ENCODE peak calls at places on chromosome 19, in five cellular contexts. F is endothelial cell; N is foreskin fibroblast; I is effector memory CD8-positive, alpha-beta T cell; X is gastrocnemius medialis. Z is an unnamed sample.

GRCh38 chr19:18770663-18771327 is 20.3 kb downstream of the COMP start:
- DNase-seq in F (no peak), N (peak; percentile 18), I (no peak), X (no peak), Z (no peak)

GRCh38 chr19:42271861-42272534 is 2.9 kb downstream of the CIC start:
- DNase-seq in F (no peak), N (no peak), I (no peak), X (no peak), Z (no peak)

GRCh38 chr19:39544201-39544903 is 4.4 kb upstream of the EID2 start:
- DNase-seq in F (no peak), N (peak; percentile 35), I (no peak), X (no peak), Z (no peak)

GRCh38 chr19:6065685-6066365 is 44.5 kb downstream of the RFX2 start:
- DNase-seq in F (peak; percentile 37), N (no peak), I (peak; percentile 44), X (no peak), Z (no peak)

GRCh38 chr19:42089772-42090171 is 13.8 kb downstream of the ZNF574 start:
- DNase-seq in F (no peak), N (no peak), I (no peak), X (no peak), Z (no peak)

GRCh38 chr19:42313096-42313839 is at the start of gene TMEM145:
- DNase-seq in F (peak; percentile 53), N (peak; percentile 73), I (no peak), X (no peak), Z (peak; percentile 69)

GRCh38 chr19:49073514-49074378 is 1.2 kb upstream of the KCNA7 start:
- DNase-seq in F (no peak), N (no peak), I (no peak), X (peak; percentile 47), Z (peak; percentile 48)

GRCh38 chr19:50854636-50855410 is at the start of gene KLK3:
- DNase-seq in F (no peak), N (no peak), I (no peak), X (no peak), Z (no peak)

GRCh38 chr19:56538761-56539263 is at the start of gene ZFP28:
- DNase-seq in F (no peak), N (no peak), I (no peak), X (no peak), Z (no peak)

GRCh38 chr19:58085348-58085875 is 12.6 kb downstream of the ZSCAN18 start:
- DNase-seq in F (no peak), N (no peak), I (no peak), X (no peak), Z (no peak)

GRCh38 chr19:34209726-34210125 is 37.4 kb downstream of the LSM14A start:
- DNase-seq in F (no peak), N (no peak), I (no peak), X (no peak), Z (no peak)

GRCh38 chr19:46481187-46481586 is 9.8 kb upstream of the PNMA8A start:
- DNase-seq in F (no peak), N (peak; percentile 61), I (no peak), X (no peak), Z (no peak)

GRCh38 chr19:17681505-17682125 is 6.5 kb downstream of the UNC13A start:
- DNase-seq in F (peak; percentile 65), N (peak; percentile 72), I (peak; percentile 40), X (no peak), Z (no peak)

GRCh38 chr19:11422163-11423068 is 3.3 kb upstream of the RGL3 start:
- DNase-seq in F (peak; percentile 39), N (peak; percentile 70), I (peak; percentile 63), X (peak; percentile 52), Z (peak; percentile 24)

GRCh38 chr19:5621311-5621944 is 1.1 kb downstream of the SAFB2 start:
- DNase-seq in F (no peak), N (peak; percentile 36), I (no peak), X (no peak), Z (no peak)

GRCh38 chr19:15463865-15464371 is 426 bp downstream of the RASAL3 start:
- DNase-seq in F (no peak), N (no peak), I (peak; percentile 68), X (no peak), Z (no peak)

GRCh38 chr19:46748325-46749109 is 2.3 kb upstream of the STRN4 start:
- DNase-seq in F (peak; percentile 86), N (peak; percentile 79), I (peak; percentile 78), X (no peak), Z (peak; percentile 60)

GRCh38 chr19:29676586-29676985 is 11.3 kb downstream of the PLEKHF1 start:
- DNase-seq in F (no peak), N (no peak), I (no peak), X (peak; percentile 62), Z (no peak)

GRCh38 chr19:39438270-39438934 is 2.7 kb upstream of the RPS16 start:
- DNase-seq in F (no peak), N (peak; percentile 74), I (no peak), X (no peak), Z (no peak)

GRCh38 chr19:495047-495439 is 1.2 kb upstream of the MADCAM1 start:
- DNase-seq in F (no peak), N (no peak), I (no peak), X (no peak), Z (no peak)

GRCh38 chr19:5823579-5824281 is 15.8 kb downstream of the FUT6 start:
- DNase-seq in F (no peak), N (peak; percentile 15), I (no peak), X (no peak), Z (peak; percentile 35)

GRCh38 chr19:20238025-20238623 is 71.1 kb downstream of the ZNF486 start:
- DNase-seq in F (peak; percentile 92), N (peak; percentile 91), I (peak; percentile 87), X (peak; percentile 49), Z (peak; percentile 85)

GRCh38 chr19:40175820-40176219 is 15.4 kb upstream of the MAP3K10 start:
- DNase-seq in F (no peak), N (no peak), I (no peak), X (no peak), Z (no peak)

GRCh38 chr19:1825909-1826556 is 14.0 kb upstream of the ATP8B3 start:
- DNase-seq in F (peak; percentile 84), N (peak; percentile 84), I (peak; percentile 80), X (no peak), Z (peak; percentile 77)

GRCh38 chr19:16262618-16263017 is 62.0 kb upstream of the KLF2 start:
- DNase-seq in F (no peak), N (no peak), I (no peak), X (no peak), Z (no peak)

GRCh38 chr19:3131168-3131567 is 4.7 kb upstream of the GNA15 start:
- DNase-seq in F (no peak), N (no peak), I (no peak), X (no peak), Z (no peak)

GRCh38 chr19:35140898-35141626 is 2.0 kb upstream of the FXYD7 start:
- DNase-seq in F (peak; percentile 93), N (peak; percentile 95), I (peak; percentile 90), X (peak; percentile 92), Z (peak; percentile 79)

GRCh38 chr19:18346091-18346490 is 5.7 kb downstream of the PGPEP1 start:
- DNase-seq in F (no peak), N (no peak), I (no peak), X (no peak), Z (no peak)

GRCh38 chr19:7676376-7676775 is 514 bp upstream of the MCEMP1 start:
- DNase-seq in F (no peak), N (no peak), I (no peak), X (no peak), Z (no peak)

GRCh38 chr19:16325671-16326400 is 1.2 kb downstream of the KLF2 start:
- DNase-seq in F (no peak), N (peak; percentile 36), I (peak; percentile 65), X (no peak), Z (peak; percentile 31)

GRCh38 chr19:47056416-47056815 is 8.0 kb upstream of the TMEM160 start:
- DNase-seq in F (no peak), N (no peak), I (no peak), X (no peak), Z (no peak)

GRCh38 chr19:7751157-7751783 is 3.9 kb upstream of the CD209 start:
- DNase-seq in F (no peak), N (no peak), I (no peak), X (no peak), Z (no peak)

GRCh38 chr19:11177592-11177991 is 19.8 kb downstream of the KANK2 start:
- DNase-seq in F (no peak), N (no peak), I (no peak), X (no peak), Z (no peak)

GRCh38 chr19:4547303-4548237 is 7.7 kb upstream of the LRG1 start:
- DNase-seq in F (no peak), N (no peak), I (no peak), X (no peak), Z (no peak)

GRCh38 chr19:46776927-46777911 is 11.2 kb downstream of the SLC1A5 start:
- DNase-seq in F (no peak), N (no peak), I (no peak), X (no peak), Z (no peak)

GRCh38 chr19:14063100-14063499 is 1.2 kb upstream of the PALM3 start:
- DNase-seq in F (no peak), N (no peak), I (no peak), X (no peak), Z (no peak)

GRCh38 chr19:14073925-14074838 is 1.6 kb downstream of the MISP3 start:
- DNase-seq in F (no peak), N (peak; percentile 50), I (no peak), X (no peak), Z (peak; percentile 42)

Z was measured in cerebellar cortex.